ENCODE peak calls at places on chromosome 20, in seven cellular contexts. One of them, this sample, is unnamed.

GRCh38 chr20:18288748-18289705 is 700 bp downstream of the ZNF133 start:
- DNase-seq in right cardiac atrium: peak
- DNase-seq in HS-5: no peak
- DNase-seq in NCI-H1417: no peak
- DNase-seq in HEK293T: peak
- DNase-seq in activated CD8-positive, alpha-beta memory T cell treated with anti-CD3 and anti-CD28 coated beads for 24 hours: no peak
- DNase-seq in fibroblast of pulmonary artery: peak
- DNase-seq in this sample: no peak

GRCh38 chr20:44532981-44533331 is 11.1 kb upstream of the SERINC3 start:
- DNase-seq in right cardiac atrium: no peak
- DNase-seq in fibroblast of pulmonary artery: peak
- DNase-seq in HS-5: peak
- DNase-seq in HEK293T: no peak
- DNase-seq in NCI-H1417: no peak
- DNase-seq in activated CD8-positive, alpha-beta memory T cell treated with anti-CD3 and anti-CD28 coated beads for 24 hours: peak
- DNase-seq in this sample: no peak

GRCh38 chr20:10508468-10509251 is 73.6 kb downstream of the SLX4IP start:
- DNase-seq in activated CD8-positive, alpha-beta memory T cell treated with anti-CD3 and anti-CD28 coated beads for 24 hours: no peak
- DNase-seq in NCI-H1417: no peak
- DNase-seq in HEK293T: no peak
- DNase-seq in fibroblast of pulmonary artery: peak
- DNase-seq in right cardiac atrium: peak
- DNase-seq in HS-5: no peak
- DNase-seq in this sample: no peak

GRCh38 chr20:50845566-50846211 is 50.8 kb downstream of the BCAS4 start:
- DNase-seq in activated CD8-positive, alpha-beta memory T cell treated with anti-CD3 and anti-CD28 coated beads for 24 hours: no peak
- DNase-seq in NCI-H1417: no peak
- DNase-seq in right cardiac atrium: no peak
- DNase-seq in fibroblast of pulmonary artery: no peak
- DNase-seq in HS-5: no peak
- DNase-seq in HEK293T: no peak
- DNase-seq in this sample: no peak

GRCh38 chr20:25987073-25987927 is 290.6 kb upstream of the ZNF337 start:
- DNase-seq in fibroblast of pulmonary artery: peak
- DNase-seq in HS-5: no peak
- DNase-seq in NCI-H1417: peak
- DNase-seq in activated CD8-positive, alpha-beta memory T cell treated with anti-CD3 and anti-CD28 coated beads for 24 hours: peak
- DNase-seq in right cardiac atrium: peak
- DNase-seq in HEK293T: no peak
- DNase-seq in this sample: peak

GRCh38 chr20:16714242-16714641 is 15.6 kb upstream of the SNRPB2 start:
- DNase-seq in fibroblast of pulmonary artery: no peak
- DNase-seq in NCI-H1417: no peak
- DNase-seq in activated CD8-positive, alpha-beta memory T cell treated with anti-CD3 and anti-CD28 coated beads for 24 hours: no peak
- DNase-seq in HEK293T: no peak
- DNase-seq in right cardiac atrium: no peak
- DNase-seq in HS-5: no peak
- DNase-seq in this sample: no peak

GRCh38 chr20:946826-947225 is 30.7 kb upstream of the ANGPT4 start:
- DNase-seq in HS-5: no peak
- DNase-seq in right cardiac atrium: no peak
- DNase-seq in fibroblast of pulmonary artery: no peak
- DNase-seq in NCI-H1417: no peak
- DNase-seq in HEK293T: no peak
- DNase-seq in activated CD8-positive, alpha-beta memory T cell treated with anti-CD3 and anti-CD28 coated beads for 24 hours: no peak
- DNase-seq in this sample: no peak

GRCh38 chr20:55333798-55334197 is 671.5 kb downstream of the CBLN4 start:
- DNase-seq in NCI-H1417: no peak
- DNase-seq in right cardiac atrium: no peak
- DNase-seq in activated CD8-positive, alpha-beta memory T cell treated with anti-CD3 and anti-CD28 coated beads for 24 hours: no peak
- DNase-seq in fibroblast of pulmonary artery: no peak
- DNase-seq in HS-5: no peak
- DNase-seq in HEK293T: no peak
- DNase-seq in this sample: no peak

GRCh38 chr20:41086402-41087324 is 50.7 kb upstream of the PLCG1 start:
- DNase-seq in activated CD8-positive, alpha-beta memory T cell treated with anti-CD3 and anti-CD28 coated beads for 24 hours: no peak
- DNase-seq in NCI-H1417: peak
- DNase-seq in right cardiac atrium: no peak
- DNase-seq in HS-5: no peak
- DNase-seq in HEK293T: peak
- DNase-seq in fibroblast of pulmonary artery: no peak
- DNase-seq in this sample: no peak

This sample was measured in NCI-H446.